ENCODE peak calls at places on chromosomes 2 and 18, in ten cellular contexts. P is ACHN, K is mesenteric fat pad, G is NCI-H2029 treated with DMSO at 0.1 percent for 48 hours, V is cardiac fibroblast, Z is T-helper 2 cell, J is MCF 10A, W is amniotic stem cell, C is tibial nerve, Y is left lobe of liver. D is an unnamed sample.

GRCh38 chr2:111055735-111056134 is 65.0 kb upstream of the BCL2L11 start:
- DNase-seq in V (no peak), K (no peak), Z (no peak), Y (no peak), J (no peak), G (peak; percentile 78), W (no peak), C (no peak), P (no peak), D (no peak)

GRCh38 chr2:75098856-75099255 is 100.5 kb downstream of the TACR1 start:
- DNase-seq in C (no peak), G (no peak), P (peak; percentile 55), J (peak; percentile 52), K (no peak), Y (no peak), V (peak; percentile 68), W (no peak), Z (no peak), D (no peak)

GRCh38 chr2:42071762-42072161 is 23.9 kb downstream of the PKDCC start:
- DNase-seq in P (no peak), K (peak; percentile 55), Y (no peak), Z (no peak), W (no peak), J (no peak), C (no peak), V (no peak), G (no peak), D (no peak)

GRCh38 chr2:240377366-240377765 is 58.1 kb upstream of the GPC1 start:
- DNase-seq in Y (no peak), G (no peak), P (no peak), C (no peak), K (no peak), V (no peak), J (no peak), Z (no peak), W (no peak), D (no peak)

GRCh38 chr2:127664895-127665225 is 10.5 kb downstream of the LIMS2 start:
- DNase-seq in W (no peak), V (no peak), K (peak; percentile 69), P (no peak), C (no peak), J (no peak), Y (no peak), G (no peak), Z (no peak), D (no peak)

GRCh38 chr2:85755122-85756027 is 1.6 kb downstream of the ATOH8 start:
- DNase-seq in Y (no peak), Z (no peak), G (no peak), W (no peak), V (peak; percentile 84), K (no peak), C (no peak), P (no peak), J (no peak), D (no peak)

GRCh38 chr2:1659951-1660565 is 84.3 kb downstream of the PXDN start:
- DNase-seq in J (no peak), V (no peak), P (no peak), G (no peak), K (peak; percentile 64), C (no peak), Z (no peak), Y (peak; percentile 38), W (no peak), D (no peak)

GRCh38 chr2:138239902-138240595 is 261.5 kb upstream of the SPOPL start:
- DNase-seq in G (no peak), V (peak; percentile 88), P (no peak), C (no peak), W (no peak), K (no peak), Y (no peak), Z (no peak), J (no peak), D (no peak)

GRCh38 chr2:216887132-216887531 is 27.3 kb upstream of the TNP1 start:
- DNase-seq in J (no peak), W (no peak), Y (no peak), C (no peak), Z (no peak), K (no peak), V (no peak), P (no peak), G (no peak), D (no peak)

GRCh38 chr2:75100691-75101236 is 98.6 kb downstream of the TACR1 start:
- DNase-seq in G (no peak), V (no peak), Z (no peak), Y (no peak), C (no peak), K (no peak), W (no peak), P (no peak), J (no peak), D (no peak)

GRCh38 chr2:125867908-125868307 is 788.0 kb upstream of the GYPC start:
- DNase-seq in W (no peak), Y (peak; percentile 48), Z (no peak), V (no peak), C (no peak), G (no peak), K (no peak), J (no peak), P (no peak), D (no peak)

GRCh38 chr2:230680463-230681195 is 32.0 kb upstream of the CAB39 start:
- DNase-seq in W (no peak), Z (no peak), P (no peak), Y (no peak), K (no peak), C (no peak), J (peak; percentile 67), G (no peak), V (no peak), D (no peak)

GRCh38 chr18:46719388-46719787 is 37.5 kb downstream of the ST8SIA5 start:
- DNase-seq in Y (no peak), J (no peak), W (no peak), Z (no peak), K (no peak), P (no peak), G (no peak), C (no peak), V (no peak), D (no peak)

GRCh38 chr2:39994151-39994550 is 215.1 kb upstream of the THUMPD2 start:
- DNase-seq in W (peak; percentile 35), G (no peak), K (no peak), C (no peak), J (peak; percentile 64), P (peak; percentile 6), Y (no peak), Z (no peak), V (peak; percentile 51), D (no peak)

GRCh38 chr2:179824961-179825360 is 36.5 kb downstream of the ZNF385B start:
- DNase-seq in Z (no peak), C (no peak), G (no peak), Y (no peak), P (no peak), W (no peak), J (no peak), K (no peak), V (no peak), D (no peak)

GRCh38 chr18:62420513-62421209 is 95.6 kb downstream of the TNFRSF11A start:
- DNase-seq in K (no peak), Y (no peak), J (peak; percentile 66), Z (no peak), V (peak; percentile 73), W (peak; percentile 13), G (no peak), C (no peak), P (peak; percentile 79), D (peak; percentile 53)

GRCh38 chr18:45402485-45403056 is 212.7 kb upstream of the SLC14A2 start:
- DNase-seq in W (no peak), J (peak; percentile 68), V (no peak), Z (no peak), Y (no peak), K (no peak), C (no peak), G (no peak), P (peak; percentile 36), D (no peak)

GRCh38 chr2:176080540-176081355 is 3.0 kb downstream of the EVX2 start:
- DNase-seq in G (no peak), J (no peak), K (no peak), W (no peak), V (no peak), C (no peak), Y (no peak), P (no peak), Z (no peak), D (no peak)

GRCh38 chr2:10919776-10920606 is 8.3 kb downstream of the KCNF1 start:
- DNase-seq in Y (no peak), W (no peak), J (no peak), G (peak; percentile 59), V (no peak), K (peak; percentile 87), C (no peak), Z (no peak), P (no peak), D (no peak)

GRCh38 chr2:160918909-160919503 is 241.2 kb upstream of the TANK start:
- DNase-seq in K (no peak), Z (no peak), Y (peak; percentile 71), P (peak; percentile 56), V (peak; percentile 87), J (peak; percentile 79), W (no peak), C (no peak), G (peak; percentile 12), D (peak; percentile 49)

GRCh38 chr18:58668211-58668610 is 3.1 kb upstream of the MALT1 start:
- DNase-seq in W (no peak), P (no peak), K (no peak), Z (no peak), G (no peak), V (no peak), Y (no peak), C (no peak), J (peak; percentile 18), D (no peak)

GRCh38 chr2:109487237-109487869 is 126.4 kb downstream of the SEPTIN10 start:
- DNase-seq in Y (no peak), V (peak; percentile 26), Z (no peak), J (no peak), G (no peak), W (peak; percentile 69), K (no peak), C (no peak), P (no peak), D (no peak)

GRCh38 chr2:176814740-176815367 is 397.7 kb upstream of the HNRNPA3 start:
- DNase-seq in Y (no peak), C (no peak), P (peak; percentile 59), V (peak; percentile 23), K (no peak), Z (no peak), G (peak; percentile 17), W (peak; percentile 3), J (peak; percentile 38), D (no peak)

GRCh38 chr2:70553334-70553583 is 367 bp downstream of the TGFA start:
- DNase-seq in G (no peak), J (peak; percentile 57), W (no peak), C (no peak), V (no peak), Z (no peak), Y (peak; percentile 67), P (peak; percentile 41), K (no peak), D (peak; percentile 56)

GRCh38 chr2:121309323-121309722 is 24.3 kb upstream of the TFCP2L1 start:
- DNase-seq in Y (no peak), K (no peak), W (no peak), G (no peak), C (no peak), V (no peak), P (no peak), J (no peak), Z (no peak), D (no peak)

GRCh38 chr2:161983896-161984295 is 90.1 kb downstream of the DPP4 start:
- DNase-seq in G (no peak), C (no peak), P (no peak), Z (no peak), Y (no peak), K (no peak), W (no peak), V (peak; percentile 8), J (no peak), D (no peak)

GRCh38 chr2:227805578-227805977 is 8.1 kb upstream of the CCL20 start:
- DNase-seq in Z (no peak), Y (no peak), C (no peak), W (no peak), G (no peak), J (peak; percentile 6), P (no peak), K (no peak), V (no peak), D (no peak)

GRCh38 chr18:36735130-36735529 is 93.7 kb downstream of the TPGS2 start:
- DNase-seq in Y (no peak), P (no peak), W (no peak), C (no peak), G (no peak), V (no peak), Z (no peak), K (no peak), J (no peak), D (no peak)

D was measured in ureter.